ENCODE peak calls at places on chromosomes 5 and 9, in five cellular contexts. One of them, this sample, is unnamed.

GRCh38 chr9:126692759-126693427 is 79.2 kb downstream of the LMX1B start:
- DNase-seq in body of pancreas: no peak
- DNase-seq in tibial nerve: no peak
- DNase-seq in Peyer's patch: no peak
- DNase-seq in lower leg skin: no peak
- DNase-seq in this sample: no peak

GRCh38 chr5:443239-444151 is 519 bp downstream of the EXOC3 start:
- DNase-seq in body of pancreas: peak; percentile 30
- DNase-seq in tibial nerve: no peak
- DNase-seq in Peyer's patch: peak; percentile 48
- DNase-seq in lower leg skin: no peak
- DNase-seq in this sample: peak; percentile 73

GRCh38 chr5:58507715-58508114 is 16.5 kb downstream of the GAPT start:
- DNase-seq in body of pancreas: no peak
- DNase-seq in tibial nerve: no peak
- DNase-seq in Peyer's patch: no peak
- DNase-seq in lower leg skin: no peak
- DNase-seq in this sample: no peak

GRCh38 chr5:179385892-179386291 is 40.6 kb upstream of the ADAMTS2 start:
- DNase-seq in body of pancreas: no peak
- DNase-seq in tibial nerve: no peak
- DNase-seq in Peyer's patch: peak; percentile 24
- DNase-seq in lower leg skin: no peak
- DNase-seq in this sample: no peak

GRCh38 chr5:96151891-96152290 is 190.2 kb upstream of the ELL2 start:
- DNase-seq in body of pancreas: no peak
- DNase-seq in tibial nerve: no peak
- DNase-seq in Peyer's patch: no peak
- DNase-seq in lower leg skin: no peak
- DNase-seq in this sample: no peak

GRCh38 chr9:97419315-97419867 is 7.5 kb downstream of the TDRD7 start:
- DNase-seq in body of pancreas: no peak
- DNase-seq in tibial nerve: no peak
- DNase-seq in Peyer's patch: no peak
- DNase-seq in lower leg skin: no peak
- DNase-seq in this sample: peak; percentile 33

GRCh38 chr9:134525841-134526797 is 115.5 kb upstream of the COL5A1 start:
- DNase-seq in body of pancreas: no peak
- DNase-seq in tibial nerve: peak; percentile 24
- DNase-seq in Peyer's patch: peak; percentile 46
- DNase-seq in lower leg skin: no peak
- DNase-seq in this sample: no peak

GRCh38 chr5:17305964-17306725 is 88.7 kb downstream of the BASP1 start:
- DNase-seq in body of pancreas: peak; percentile 37
- DNase-seq in tibial nerve: no peak
- DNase-seq in Peyer's patch: no peak
- DNase-seq in lower leg skin: peak; percentile 43
- DNase-seq in this sample: peak; percentile 31

GRCh38 chr5:176547811-176548210 is 1.3 kb upstream of the CDHR2 start:
- DNase-seq in body of pancreas: no peak
- DNase-seq in tibial nerve: no peak
- DNase-seq in Peyer's patch: peak; percentile 87
- DNase-seq in lower leg skin: no peak
- DNase-seq in this sample: no peak

GRCh38 chr5:67490543-67491321 is 294.1 kb upstream of the CD180 start:
- DNase-seq in body of pancreas: no peak
- DNase-seq in tibial nerve: no peak
- DNase-seq in Peyer's patch: peak; percentile 47
- DNase-seq in lower leg skin: no peak
- DNase-seq in this sample: no peak

GRCh38 chr9:84697494-84698114 is 28.1 kb downstream of the NTRK2 start:
- DNase-seq in body of pancreas: peak; percentile 73
- DNase-seq in tibial nerve: peak; percentile 59
- DNase-seq in Peyer's patch: peak; percentile 82
- DNase-seq in lower leg skin: peak; percentile 47
- DNase-seq in this sample: peak; percentile 44

GRCh38 chr9:19146441-19146840 is 19.1 kb upstream of the PLIN2 start:
- DNase-seq in body of pancreas: no peak
- DNase-seq in tibial nerve: no peak
- DNase-seq in Peyer's patch: peak; percentile 37
- DNase-seq in lower leg skin: peak; percentile 69
- DNase-seq in this sample: no peak

GRCh38 chr5:178196986-178197385 is 7.3 kb upstream of the HNRNPAB start:
- DNase-seq in body of pancreas: no peak
- DNase-seq in tibial nerve: no peak
- DNase-seq in Peyer's patch: no peak
- DNase-seq in lower leg skin: no peak
- DNase-seq in this sample: no peak

GRCh38 chr9:80649001-80649420 is 1040.3 kb downstream of the TLE1 start:
- DNase-seq in body of pancreas: no peak
- DNase-seq in tibial nerve: no peak
- DNase-seq in Peyer's patch: peak; percentile 48
- DNase-seq in lower leg skin: peak; percentile 57
- DNase-seq in this sample: peak; percentile 38

GRCh38 chr9:93187047-93187446 is 3.1 kb downstream of the WNK2 start:
- DNase-seq in body of pancreas: no peak
- DNase-seq in tibial nerve: no peak
- DNase-seq in Peyer's patch: no peak
- DNase-seq in lower leg skin: no peak
- DNase-seq in this sample: no peak

GRCh38 chr5:126003309-126003708 is 419.9 kb upstream of the GRAMD2B start:
- DNase-seq in body of pancreas: no peak
- DNase-seq in tibial nerve: no peak
- DNase-seq in Peyer's patch: no peak
- DNase-seq in lower leg skin: peak; percentile 56
- DNase-seq in this sample: no peak

GRCh38 chr5:62042007-62042406 is 264.0 kb upstream of the KIF2A start:
- DNase-seq in body of pancreas: no peak
- DNase-seq in tibial nerve: no peak
- DNase-seq in Peyer's patch: no peak
- DNase-seq in lower leg skin: no peak
- DNase-seq in this sample: no peak

GRCh38 chr5:103721183-103721582 is 158.6 kb upstream of the NUDT12 start:
- DNase-seq in body of pancreas: no peak
- DNase-seq in tibial nerve: no peak
- DNase-seq in Peyer's patch: no peak
- DNase-seq in lower leg skin: no peak
- DNase-seq in this sample: no peak

GRCh38 chr9:96464426-96464825 is 14.5 kb downstream of the HABP4 start:
- DNase-seq in body of pancreas: no peak
- DNase-seq in tibial nerve: no peak
- DNase-seq in Peyer's patch: no peak
- DNase-seq in lower leg skin: no peak
- DNase-seq in this sample: no peak

GRCh38 chr5:96517294-96517693 is 84.2 kb upstream of the PCSK1 start:
- DNase-seq in body of pancreas: no peak
- DNase-seq in tibial nerve: no peak
- DNase-seq in Peyer's patch: no peak
- DNase-seq in lower leg skin: no peak
- DNase-seq in this sample: no peak

GRCh38 chr5:143896471-143896870 is 84.5 kb downstream of the HMHB1 start:
- DNase-seq in body of pancreas: no peak
- DNase-seq in tibial nerve: no peak
- DNase-seq in Peyer's patch: no peak
- DNase-seq in lower leg skin: no peak
- DNase-seq in this sample: no peak

GRCh38 chr5:138903113-138903789 is 28.1 kb upstream of the LRRTM2 start:
- DNase-seq in body of pancreas: no peak
- DNase-seq in tibial nerve: no peak
- DNase-seq in Peyer's patch: no peak
- DNase-seq in lower leg skin: no peak
- DNase-seq in this sample: peak; percentile 21

GRCh38 chr5:1113805-1114586 is 2.1 kb upstream of the SLC12A7 start:
- DNase-seq in body of pancreas: no peak
- DNase-seq in tibial nerve: no peak
- DNase-seq in Peyer's patch: no peak
- DNase-seq in lower leg skin: no peak
- DNase-seq in this sample: no peak

GRCh38 chr9:92171822-92172221 is 56.6 kb upstream of the SPTLC1 start:
- DNase-seq in body of pancreas: no peak
- DNase-seq in tibial nerve: no peak
- DNase-seq in Peyer's patch: no peak
- DNase-seq in lower leg skin: no peak
- DNase-seq in this sample: no peak

GRCh38 chr5:150789943-150790611 is 11.5 kb downstream of the SMIM3 start:
- DNase-seq in body of pancreas: no peak
- DNase-seq in tibial nerve: no peak
- DNase-seq in Peyer's patch: peak; percentile 66
- DNase-seq in lower leg skin: peak; percentile 54
- DNase-seq in this sample: peak; percentile 71

GRCh38 chr5:28234356-28234968 is 1196.1 kb upstream of the CDH9 start:
- DNase-seq in body of pancreas: no peak
- DNase-seq in tibial nerve: no peak
- DNase-seq in Peyer's patch: no peak
- DNase-seq in lower leg skin: no peak
- DNase-seq in this sample: no peak

GRCh38 chr5:107673368-107674136 is 2.8 kb upstream of the EFNA5 start:
- DNase-seq in body of pancreas: peak; percentile 87
- DNase-seq in tibial nerve: peak; percentile 71
- DNase-seq in Peyer's patch: peak; percentile 90
- DNase-seq in lower leg skin: peak; percentile 83
- DNase-seq in this sample: peak; percentile 75

GRCh38 chr5:140205216-140205615 is 30.2 kb downstream of the CYSTM1 start:
- DNase-seq in body of pancreas: no peak
- DNase-seq in tibial nerve: no peak
- DNase-seq in Peyer's patch: no peak
- DNase-seq in lower leg skin: no peak
- DNase-seq in this sample: no peak

GRCh38 chr9:21569721-21570120 is 87.6 kb upstream of the IFNE start:
- DNase-seq in body of pancreas: no peak
- DNase-seq in tibial nerve: no peak
- DNase-seq in Peyer's patch: no peak
- DNase-seq in lower leg skin: no peak
- DNase-seq in this sample: no peak

GRCh38 chr5:65299841-65300240 is 181.9 kb downstream of the ADAMTS6 start:
- DNase-seq in body of pancreas: no peak
- DNase-seq in tibial nerve: no peak
- DNase-seq in Peyer's patch: no peak
- DNase-seq in lower leg skin: no peak
- DNase-seq in this sample: no peak

GRCh38 chr9:112033237-112034215 is 136.9 kb downstream of the UGCG start:
- DNase-seq in body of pancreas: no peak
- DNase-seq in tibial nerve: no peak
- DNase-seq in Peyer's patch: no peak
- DNase-seq in lower leg skin: no peak
- DNase-seq in this sample: no peak
- TF ChIP-seq POLR2A in body of pancreas: no peak
- TF ChIP-seq POLR2A in tibial nerve: no peak
- TF ChIP-seq POLR2A in Peyer's patch: no peak
- TF ChIP-seq POLR2A in lower leg skin: no peak
- TF ChIP-seq POLR2A in this sample: no peak

GRCh38 chr9:128244443-128245226 is 31.2 kb downstream of the GOLGA2 start:
- DNase-seq in body of pancreas: no peak
- DNase-seq in tibial nerve: peak; percentile 83
- DNase-seq in Peyer's patch: peak; percentile 79
- DNase-seq in lower leg skin: peak; percentile 86
- DNase-seq in this sample: no peak
- TF ChIP-seq POLR2A in body of pancreas: no peak
- TF ChIP-seq POLR2A in tibial nerve: no peak
- TF ChIP-seq POLR2A in Peyer's patch: no peak
- TF ChIP-seq POLR2A in lower leg skin: no peak
- TF ChIP-seq POLR2A in this sample: no peak

DNA sequence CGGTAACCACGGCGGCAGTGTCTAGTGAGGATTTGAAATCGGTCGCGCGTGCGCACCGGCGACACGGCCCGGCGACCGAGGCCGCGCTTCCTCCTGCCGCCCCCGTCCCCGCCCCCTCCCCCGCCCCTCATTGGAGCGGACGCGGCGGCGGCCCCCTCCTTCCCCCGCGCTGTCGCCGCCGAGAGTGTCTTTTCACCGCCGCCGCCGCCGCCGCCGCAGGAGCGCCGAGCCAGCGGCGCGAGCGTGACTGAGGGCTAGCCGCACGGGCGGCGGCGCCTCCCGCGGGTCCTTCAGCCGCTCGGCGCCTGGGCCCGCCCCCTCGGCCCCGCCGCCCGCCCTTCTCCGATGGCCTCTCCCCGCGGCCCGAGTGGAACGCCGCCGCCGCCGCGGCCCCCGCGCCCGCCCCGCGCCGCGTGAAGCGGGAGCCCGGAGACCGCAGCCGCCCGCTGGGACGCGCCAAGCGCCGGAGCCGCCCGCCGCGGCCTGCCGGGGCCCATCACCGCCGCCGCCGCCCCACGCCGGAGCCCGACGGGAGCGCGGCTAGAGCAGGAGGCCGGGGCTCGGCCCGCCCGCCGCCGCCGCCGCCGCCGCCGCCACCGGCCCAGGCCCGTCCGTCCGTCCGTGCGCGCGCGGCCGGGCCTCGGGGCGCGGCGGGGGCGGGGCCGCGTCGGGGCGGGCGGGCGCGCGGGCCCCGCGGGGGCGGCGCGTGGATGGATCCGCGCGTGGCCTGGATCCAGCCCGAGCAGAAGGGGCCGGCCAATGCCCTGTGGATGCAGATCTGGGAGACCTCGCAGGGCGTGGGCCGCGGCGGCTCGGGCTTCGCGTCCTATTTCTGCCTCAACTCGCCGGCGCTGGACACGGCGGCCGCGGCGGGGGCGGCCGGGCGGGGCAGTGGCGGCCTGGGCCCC is at the start of gene TENT4A:
- DNase-seq in body of pancreas: peak; percentile 40
- DNase-seq in tibial nerve: no peak
- DNase-seq in Peyer's patch: peak; percentile 68
- DNase-seq in lower leg skin: no peak
- DNase-seq in this sample: no peak
- TF ChIP-seq POLR2A in body of pancreas: no peak
- TF ChIP-seq POLR2A in tibial nerve: no peak
- TF ChIP-seq POLR2A in Peyer's patch: no peak
- TF ChIP-seq POLR2A in lower leg skin: peak; percentile 24
- TF ChIP-seq POLR2A in this sample: no peak

GRCh38 chr5:131263648-131264452 is at the start of gene CDC42SE2:
- DNase-seq in body of pancreas: peak; percentile 84
- DNase-seq in tibial nerve: peak; percentile 76
- DNase-seq in Peyer's patch: peak; percentile 94
- DNase-seq in lower leg skin: peak; percentile 80
- DNase-seq in this sample: peak; percentile 72
- TF ChIP-seq POLR2A in body of pancreas: peak; percentile 91
- TF ChIP-seq POLR2A in tibial nerve: peak; percentile 92
- TF ChIP-seq POLR2A in Peyer's patch: peak; percentile 99
- TF ChIP-seq POLR2A in lower leg skin: peak; percentile 66
- TF ChIP-seq POLR2A in this sample: peak; percentile 92

GRCh38 chr9:137127301-137128157 is 11.4 kb upstream of the GRIN1 start:
- DNase-seq in body of pancreas: peak; percentile 77
- DNase-seq in tibial nerve: no peak
- DNase-seq in Peyer's patch: peak; percentile 62
- DNase-seq in lower leg skin: no peak
- DNase-seq in this sample: no peak
- TF ChIP-seq POLR2A in body of pancreas: peak; percentile 76
- TF ChIP-seq POLR2A in tibial nerve: no peak
- TF ChIP-seq POLR2A in Peyer's patch: no peak
- TF ChIP-seq POLR2A in lower leg skin: no peak
- TF ChIP-seq POLR2A in this sample: no peak